ENCODE peak calls at places on chromosomes 11 and 22, in five cellular contexts. U, F, D, N and H are unnamed samples.
A peak's percentile ranks its signal among the peaks of the same experiment; 100 is the strongest.

GRCh38 chr11:1373536-1374214 is 16.1 kb upstream of the BRSK2 start:
- DNase-seq in U (no peak), N (no peak), D (no peak), F (no peak), H (no peak)

GRCh38 chr22:38700271-38700788 is 413 bp downstream of the JOSD1 start:
- DNase-seq in D (no peak), N (no peak), U (no peak), F (no peak), H (peak; percentile 82)

GRCh38 chr11:24880962-24881361 is 384.1 kb downstream of the LUZP2 start:
- DNase-seq in D (no peak), F (no peak), N (no peak), U (no peak), H (no peak)

GRCh38 chr11:11243790-11244469 is 109.1 kb downstream of the CSNK2A3 start:
- DNase-seq in N (peak; percentile 1), U (no peak), F (no peak), D (no peak), H (peak; percentile 67)

GRCh38 chr11:2212411-2213251 is 41.0 kb upstream of the TH start:
- DNase-seq in F (no peak), N (no peak), D (no peak), U (no peak), H (peak; percentile 74)

GRCh38 chr22:45334068-45334467 is 24.3 kb downstream of the FAM118A start:
- DNase-seq in D (no peak), F (no peak), N (no peak), U (no peak), H (no peak)

GRCh38 chr11:70507466-70508230 is 109.3 kb downstream of the CTTN start:
- DNase-seq in F (no peak), D (no peak), N (no peak), U (no peak), H (no peak)

GRCh38 chr11:63901660-63902059 is 15.3 kb downstream of the RCOR2 start:
- DNase-seq in F (no peak), U (no peak), N (no peak), D (no peak), H (peak; percentile 43)

GRCh38 chr11:86952221-86952875 is 2.8 kb downstream of the FZD4 start:
- DNase-seq in D (no peak), F (no peak), N (no peak), U (no peak), H (no peak)

GRCh38 chr11:19347911-19348310 is 107.2 kb upstream of the E2F8 start:
- DNase-seq in N (no peak), U (no peak), F (no peak), D (no peak), H (no peak)

GRCh38 chr11:18384157-18384641 is 10.2 kb upstream of the LDHA start:
- DNase-seq in N (no peak), U (no peak), F (no peak), D (no peak), H (peak; percentile 67)

GRCh38 chr11:1351278-1351937 is 38.3 kb upstream of the BRSK2 start:
- DNase-seq in F (no peak), N (no peak), D (no peak), U (no peak), H (peak; percentile 83)

GRCh38 chr11:8685306-8685705 is 2.7 kb downstream of the RPL27A start:
- DNase-seq in N (no peak), D (no peak), U (no peak), F (no peak), H (no peak)

GRCh38 chr22:33116846-33117547 is 58.8 kb upstream of the SYN3 start:
- DNase-seq in D (no peak), N (no peak), U (no peak), F (no peak), H (no peak)

GRCh38 chr11:31809857-31810778 is 1.0 kb downstream of the PAX6 start:
- DNase-seq in N (no peak), U (no peak), F (no peak), D (peak; percentile 70), H (peak; percentile 63)

GRCh38 chr11:993632-994167 is 42.8 kb downstream of the MUC6 start:
- DNase-seq in D (no peak), N (no peak), U (no peak), F (no peak), H (no peak)

GRCh38 chr11:11265994-11266606 is 87.0 kb downstream of the CSNK2A3 start:
- DNase-seq in N (peak; percentile 9), U (peak; percentile 49), D (no peak), F (no peak), H (peak; percentile 82)